ENCODE peak calls at places on chromosome 15, in six cellular contexts. One of them, this sample, is unnamed.

GRCh38 chr15:99050328-99050980 is 42.9 kb upstream of the PGPEP1L start:
- DNase-seq in SK-MEL-5: no peak
- DNase-seq in stimulated activated CD8-positive, alpha-beta memory T cell treated with anti-CD3 and anti-CD28 coated beads, Interleukin-7, amount 100 ng/mL, for 4 hours: no peak
- DNase-seq in dermis blood vessel endothelial cell: no peak
- DNase-seq in colonic mucosa: peak; percentile 2
- DNase-seq in T follicular helper cell: no peak
- DNase-seq in this sample: no peak

GRCh38 chr15:31326729-31327673 is at the start of gene KLF13:
- DNase-seq in SK-MEL-5: peak; percentile 50
- DNase-seq in stimulated activated CD8-positive, alpha-beta memory T cell treated with anti-CD3 and anti-CD28 coated beads, Interleukin-7, amount 100 ng/mL, for 4 hours: peak; percentile 45
- DNase-seq in dermis blood vessel endothelial cell: peak; percentile 72
- DNase-seq in colonic mucosa: peak; percentile 60
- DNase-seq in T follicular helper cell: peak; percentile 71
- DNase-seq in this sample: peak; percentile 75

GRCh38 chr15:100448481-100448880 is 80.3 kb downstream of the CERS3 start:
- DNase-seq in SK-MEL-5: no peak
- DNase-seq in stimulated activated CD8-positive, alpha-beta memory T cell treated with anti-CD3 and anti-CD28 coated beads, Interleukin-7, amount 100 ng/mL, for 4 hours: no peak
- DNase-seq in dermis blood vessel endothelial cell: no peak
- DNase-seq in colonic mucosa: no peak
- DNase-seq in T follicular helper cell: no peak
- DNase-seq in this sample: no peak

GRCh38 chr15:98868564-98868963 is 139.0 kb downstream of the PGPEP1L start:
- DNase-seq in SK-MEL-5: no peak
- DNase-seq in stimulated activated CD8-positive, alpha-beta memory T cell treated with anti-CD3 and anti-CD28 coated beads, Interleukin-7, amount 100 ng/mL, for 4 hours: no peak
- DNase-seq in dermis blood vessel endothelial cell: no peak
- DNase-seq in colonic mucosa: no peak
- DNase-seq in T follicular helper cell: no peak
- DNase-seq in this sample: no peak

GRCh38 chr15:96410175-96411055 is 79.9 kb downstream of the NR2F2 start:
- DNase-seq in SK-MEL-5: no peak
- DNase-seq in stimulated activated CD8-positive, alpha-beta memory T cell treated with anti-CD3 and anti-CD28 coated beads, Interleukin-7, amount 100 ng/mL, for 4 hours: no peak
- DNase-seq in dermis blood vessel endothelial cell: no peak
- DNase-seq in colonic mucosa: no peak
- DNase-seq in T follicular helper cell: no peak
- DNase-seq in this sample: no peak

GRCh38 chr15:57156210-57156887 is 220.0 kb upstream of the CGNL1 start:
- DNase-seq in SK-MEL-5: no peak
- DNase-seq in stimulated activated CD8-positive, alpha-beta memory T cell treated with anti-CD3 and anti-CD28 coated beads, Interleukin-7, amount 100 ng/mL, for 4 hours: no peak
- DNase-seq in dermis blood vessel endothelial cell: no peak
- DNase-seq in colonic mucosa: no peak
- DNase-seq in T follicular helper cell: no peak
- DNase-seq in this sample: peak; percentile 79

GRCh38 chr15:65528461-65529060 is 1.7 kb upstream of the HACD3 start:
- DNase-seq in SK-MEL-5: no peak
- DNase-seq in stimulated activated CD8-positive, alpha-beta memory T cell treated with anti-CD3 and anti-CD28 coated beads, Interleukin-7, amount 100 ng/mL, for 4 hours: no peak
- DNase-seq in dermis blood vessel endothelial cell: no peak
- DNase-seq in colonic mucosa: no peak
- DNase-seq in T follicular helper cell: no peak
- DNase-seq in this sample: no peak

GRCh38 chr15:40105517-40106202 is 3.0 kb downstream of the BMF start:
- DNase-seq in SK-MEL-5: no peak
- DNase-seq in stimulated activated CD8-positive, alpha-beta memory T cell treated with anti-CD3 and anti-CD28 coated beads, Interleukin-7, amount 100 ng/mL, for 4 hours: peak; percentile 27
- DNase-seq in dermis blood vessel endothelial cell: no peak
- DNase-seq in colonic mucosa: no peak
- DNase-seq in T follicular helper cell: no peak
- DNase-seq in this sample: no peak

GRCh38 chr15:91420689-91421088 is 320.6 kb downstream of the SV2B start:
- DNase-seq in SK-MEL-5: no peak
- DNase-seq in stimulated activated CD8-positive, alpha-beta memory T cell treated with anti-CD3 and anti-CD28 coated beads, Interleukin-7, amount 100 ng/mL, for 4 hours: no peak
- DNase-seq in dermis blood vessel endothelial cell: no peak
- DNase-seq in colonic mucosa: no peak
- DNase-seq in T follicular helper cell: no peak
- DNase-seq in this sample: no peak

GRCh38 chr15:69891070-69891491 is 206.6 kb downstream of the TLE3 start:
- DNase-seq in SK-MEL-5: no peak
- DNase-seq in stimulated activated CD8-positive, alpha-beta memory T cell treated with anti-CD3 and anti-CD28 coated beads, Interleukin-7, amount 100 ng/mL, for 4 hours: no peak
- DNase-seq in dermis blood vessel endothelial cell: no peak
- DNase-seq in colonic mucosa: no peak
- DNase-seq in T follicular helper cell: no peak
- DNase-seq in this sample: peak; percentile 56

GRCh38 chr15:43901485-43901884 is 74.7 kb downstream of the WDR76 start:
- DNase-seq in SK-MEL-5: no peak
- DNase-seq in stimulated activated CD8-positive, alpha-beta memory T cell treated with anti-CD3 and anti-CD28 coated beads, Interleukin-7, amount 100 ng/mL, for 4 hours: no peak
- DNase-seq in dermis blood vessel endothelial cell: no peak
- DNase-seq in colonic mucosa: no peak
- DNase-seq in T follicular helper cell: no peak
- DNase-seq in this sample: no peak

GRCh38 chr15:91572110-91572509 is 281.4 kb upstream of the SLCO3A1 start:
- DNase-seq in SK-MEL-5: peak; percentile 51
- DNase-seq in stimulated activated CD8-positive, alpha-beta memory T cell treated with anti-CD3 and anti-CD28 coated beads, Interleukin-7, amount 100 ng/mL, for 4 hours: no peak
- DNase-seq in dermis blood vessel endothelial cell: no peak
- DNase-seq in colonic mucosa: no peak
- DNase-seq in T follicular helper cell: no peak
- DNase-seq in this sample: no peak

GRCh38 chr15:40845511-40846284 is 1.9 kb downstream of the SPINT1 start:
- DNase-seq in SK-MEL-5: no peak
- DNase-seq in stimulated activated CD8-positive, alpha-beta memory T cell treated with anti-CD3 and anti-CD28 coated beads, Interleukin-7, amount 100 ng/mL, for 4 hours: no peak
- DNase-seq in dermis blood vessel endothelial cell: no peak
- DNase-seq in colonic mucosa: peak; percentile 91
- DNase-seq in T follicular helper cell: no peak
- DNase-seq in this sample: no peak

GRCh38 chr15:58038426-58039106 is 26.9 kb downstream of the ALDH1A2 start:
- DNase-seq in SK-MEL-5: no peak
- DNase-seq in stimulated activated CD8-positive, alpha-beta memory T cell treated with anti-CD3 and anti-CD28 coated beads, Interleukin-7, amount 100 ng/mL, for 4 hours: no peak
- DNase-seq in dermis blood vessel endothelial cell: peak; percentile 41
- DNase-seq in colonic mucosa: peak; percentile 58
- DNase-seq in T follicular helper cell: no peak
- DNase-seq in this sample: no peak

GRCh38 chr15:36428102-36428845 is 151.2 kb upstream of the CDIN1 start:
- DNase-seq in SK-MEL-5: no peak
- DNase-seq in stimulated activated CD8-positive, alpha-beta memory T cell treated with anti-CD3 and anti-CD28 coated beads, Interleukin-7, amount 100 ng/mL, for 4 hours: no peak
- DNase-seq in dermis blood vessel endothelial cell: peak; percentile 94
- DNase-seq in colonic mucosa: no peak
- DNase-seq in T follicular helper cell: no peak
- DNase-seq in this sample: no peak

GRCh38 chr15:31367021-31367729 is 40.5 kb downstream of the KLF13 start:
- DNase-seq in SK-MEL-5: no peak
- DNase-seq in stimulated activated CD8-positive, alpha-beta memory T cell treated with anti-CD3 and anti-CD28 coated beads, Interleukin-7, amount 100 ng/mL, for 4 hours: no peak
- DNase-seq in dermis blood vessel endothelial cell: no peak
- DNase-seq in colonic mucosa: no peak
- DNase-seq in T follicular helper cell: no peak
- DNase-seq in this sample: no peak

GRCh38 chr15:86634146-86634545 is 554.5 kb downstream of the AGBL1 start:
- DNase-seq in SK-MEL-5: no peak
- DNase-seq in stimulated activated CD8-positive, alpha-beta memory T cell treated with anti-CD3 and anti-CD28 coated beads, Interleukin-7, amount 100 ng/mL, for 4 hours: no peak
- DNase-seq in dermis blood vessel endothelial cell: no peak
- DNase-seq in colonic mucosa: no peak
- DNase-seq in T follicular helper cell: no peak
- DNase-seq in this sample: no peak

GRCh38 chr15:79450648-79451047 is 18.5 kb downstream of the MINAR1 start:
- DNase-seq in SK-MEL-5: peak; percentile 53
- DNase-seq in stimulated activated CD8-positive, alpha-beta memory T cell treated with anti-CD3 and anti-CD28 coated beads, Interleukin-7, amount 100 ng/mL, for 4 hours: no peak
- DNase-seq in dermis blood vessel endothelial cell: no peak
- DNase-seq in colonic mucosa: no peak
- DNase-seq in T follicular helper cell: no peak
- DNase-seq in this sample: no peak

GRCh38 chr15:100553468-100553867 is 24.7 kb upstream of the CERS3 start:
- DNase-seq in SK-MEL-5: no peak
- DNase-seq in stimulated activated CD8-positive, alpha-beta memory T cell treated with anti-CD3 and anti-CD28 coated beads, Interleukin-7, amount 100 ng/mL, for 4 hours: no peak
- DNase-seq in dermis blood vessel endothelial cell: no peak
- DNase-seq in colonic mucosa: no peak
- DNase-seq in T follicular helper cell: no peak
- DNase-seq in this sample: no peak

GRCh38 chr15:26805470-26805869 is 32.6 kb upstream of the GABRB3 start:
- DNase-seq in SK-MEL-5: no peak
- DNase-seq in stimulated activated CD8-positive, alpha-beta memory T cell treated with anti-CD3 and anti-CD28 coated beads, Interleukin-7, amount 100 ng/mL, for 4 hours: no peak
- DNase-seq in dermis blood vessel endothelial cell: no peak
- DNase-seq in colonic mucosa: no peak
- DNase-seq in T follicular helper cell: no peak
- DNase-seq in this sample: no peak

GRCh38 chr15:90174140-90174891 is 26.8 kb upstream of the SEMA4B start:
- DNase-seq in SK-MEL-5: peak; percentile 74
- DNase-seq in stimulated activated CD8-positive, alpha-beta memory T cell treated with anti-CD3 and anti-CD28 coated beads, Interleukin-7, amount 100 ng/mL, for 4 hours: no peak
- DNase-seq in dermis blood vessel endothelial cell: peak; percentile 40
- DNase-seq in colonic mucosa: peak; percentile 61
- DNase-seq in T follicular helper cell: no peak
- DNase-seq in this sample: peak; percentile 94

GRCh38 chr15:65611888-65612615 is 1.1 kb upstream of the INTS14 start:
- DNase-seq in SK-MEL-5: no peak
- DNase-seq in stimulated activated CD8-positive, alpha-beta memory T cell treated with anti-CD3 and anti-CD28 coated beads, Interleukin-7, amount 100 ng/mL, for 4 hours: no peak
- DNase-seq in dermis blood vessel endothelial cell: peak; percentile 25
- DNase-seq in colonic mucosa: no peak
- DNase-seq in T follicular helper cell: no peak
- DNase-seq in this sample: no peak

GRCh38 chr15:54841906-54842305 is 354.8 kb downstream of the RSL24D1 start:
- DNase-seq in SK-MEL-5: no peak
- DNase-seq in stimulated activated CD8-positive, alpha-beta memory T cell treated with anti-CD3 and anti-CD28 coated beads, Interleukin-7, amount 100 ng/mL, for 4 hours: no peak
- DNase-seq in dermis blood vessel endothelial cell: no peak
- DNase-seq in colonic mucosa: no peak
- DNase-seq in T follicular helper cell: no peak
- DNase-seq in this sample: no peak

GRCh38 chr15:44489464-44489863 is 47.5 kb upstream of the EIF3J start:
- DNase-seq in SK-MEL-5: no peak
- DNase-seq in stimulated activated CD8-positive, alpha-beta memory T cell treated with anti-CD3 and anti-CD28 coated beads, Interleukin-7, amount 100 ng/mL, for 4 hours: no peak
- DNase-seq in dermis blood vessel endothelial cell: peak; percentile 75
- DNase-seq in colonic mucosa: no peak
- DNase-seq in T follicular helper cell: no peak
- DNase-seq in this sample: no peak

GRCh38 chr15:84821501-84822021 is 4.4 kb downstream of the ALPK3 start:
- DNase-seq in SK-MEL-5: peak; percentile 47
- DNase-seq in stimulated activated CD8-positive, alpha-beta memory T cell treated with anti-CD3 and anti-CD28 coated beads, Interleukin-7, amount 100 ng/mL, for 4 hours: no peak
- DNase-seq in dermis blood vessel endothelial cell: peak; percentile 49
- DNase-seq in colonic mucosa: no peak
- DNase-seq in T follicular helper cell: no peak
- DNase-seq in this sample: no peak

GRCh38 chr15:81475471-81475870 is 101.5 kb upstream of the TMC3 start:
- DNase-seq in SK-MEL-5: no peak
- DNase-seq in stimulated activated CD8-positive, alpha-beta memory T cell treated with anti-CD3 and anti-CD28 coated beads, Interleukin-7, amount 100 ng/mL, for 4 hours: no peak
- DNase-seq in dermis blood vessel endothelial cell: no peak
- DNase-seq in colonic mucosa: no peak
- DNase-seq in T follicular helper cell: no peak
- DNase-seq in this sample: no peak

GRCh38 chr15:29854413-29854812 is 32.1 kb upstream of the TJP1 start:
- DNase-seq in SK-MEL-5: peak; percentile 22
- DNase-seq in stimulated activated CD8-positive, alpha-beta memory T cell treated with anti-CD3 and anti-CD28 coated beads, Interleukin-7, amount 100 ng/mL, for 4 hours: no peak
- DNase-seq in dermis blood vessel endothelial cell: no peak
- DNase-seq in colonic mucosa: no peak
- DNase-seq in T follicular helper cell: no peak
- DNase-seq in this sample: no peak

GRCh38 chr15:29105151-29105785 is 164.4 kb downstream of the NSMCE3 start:
- DNase-seq in SK-MEL-5: no peak
- DNase-seq in stimulated activated CD8-positive, alpha-beta memory T cell treated with anti-CD3 and anti-CD28 coated beads, Interleukin-7, amount 100 ng/mL, for 4 hours: no peak
- DNase-seq in dermis blood vessel endothelial cell: no peak
- DNase-seq in colonic mucosa: no peak
- DNase-seq in T follicular helper cell: no peak
- DNase-seq in this sample: no peak

GRCh38 chr15:66238318-66238717 is 15.2 kb downstream of the MEGF11 start:
- DNase-seq in SK-MEL-5: no peak
- DNase-seq in stimulated activated CD8-positive, alpha-beta memory T cell treated with anti-CD3 and anti-CD28 coated beads, Interleukin-7, amount 100 ng/mL, for 4 hours: no peak
- DNase-seq in dermis blood vessel endothelial cell: no peak
- DNase-seq in colonic mucosa: no peak
- DNase-seq in T follicular helper cell: no peak
- DNase-seq in this sample: no peak

GRCh38 chr15:27480141-27480530 is 509.2 kb downstream of the GABRG3 start:
- DNase-seq in SK-MEL-5: no peak
- DNase-seq in stimulated activated CD8-positive, alpha-beta memory T cell treated with anti-CD3 and anti-CD28 coated beads, Interleukin-7, amount 100 ng/mL, for 4 hours: no peak
- DNase-seq in dermis blood vessel endothelial cell: no peak
- DNase-seq in colonic mucosa: no peak
- DNase-seq in T follicular helper cell: no peak
- DNase-seq in this sample: no peak

GRCh38 chr15:65525622-65526021 is 4.6 kb upstream of the HACD3 start:
- DNase-seq in SK-MEL-5: no peak
- DNase-seq in stimulated activated CD8-positive, alpha-beta memory T cell treated with anti-CD3 and anti-CD28 coated beads, Interleukin-7, amount 100 ng/mL, for 4 hours: no peak
- DNase-seq in dermis blood vessel endothelial cell: peak; percentile 74
- DNase-seq in colonic mucosa: no peak
- DNase-seq in T follicular helper cell: no peak
- DNase-seq in this sample: no peak

GRCh38 chr15:71116366-71116765 is 1.1 kb downstream of the THSD4 start:
- DNase-seq in SK-MEL-5: no peak
- DNase-seq in stimulated activated CD8-positive, alpha-beta memory T cell treated with anti-CD3 and anti-CD28 coated beads, Interleukin-7, amount 100 ng/mL, for 4 hours: no peak
- DNase-seq in dermis blood vessel endothelial cell: no peak
- DNase-seq in colonic mucosa: peak; percentile 60
- DNase-seq in T follicular helper cell: no peak
- DNase-seq in this sample: no peak

GRCh38 chr15:44659041-44659440 is 4.4 kb downstream of the SPG11 start:
- DNase-seq in SK-MEL-5: no peak
- DNase-seq in stimulated activated CD8-positive, alpha-beta memory T cell treated with anti-CD3 and anti-CD28 coated beads, Interleukin-7, amount 100 ng/mL, for 4 hours: no peak
- DNase-seq in dermis blood vessel endothelial cell: no peak
- DNase-seq in colonic mucosa: no peak
- DNase-seq in T follicular helper cell: no peak
- DNase-seq in this sample: no peak

GRCh38 chr15:48307586-48307985 is 23.6 kb upstream of the DUT start:
- DNase-seq in SK-MEL-5: no peak
- DNase-seq in stimulated activated CD8-positive, alpha-beta memory T cell treated with anti-CD3 and anti-CD28 coated beads, Interleukin-7, amount 100 ng/mL, for 4 hours: no peak
- DNase-seq in dermis blood vessel endothelial cell: no peak
- DNase-seq in colonic mucosa: no peak
- DNase-seq in T follicular helper cell: no peak
- DNase-seq in this sample: no peak

GRCh38 chr15:23855947-23856346 is 168.8 kb upstream of the NDN start:
- DNase-seq in SK-MEL-5: no peak
- DNase-seq in stimulated activated CD8-positive, alpha-beta memory T cell treated with anti-CD3 and anti-CD28 coated beads, Interleukin-7, amount 100 ng/mL, for 4 hours: no peak
- DNase-seq in dermis blood vessel endothelial cell: no peak
- DNase-seq in colonic mucosa: no peak
- DNase-seq in T follicular helper cell: no peak
- DNase-seq in this sample: no peak

GRCh38 chr15:74727727-74728126 is 2.4 kb upstream of the CYP1A1 start:
- DNase-seq in SK-MEL-5: no peak
- DNase-seq in stimulated activated CD8-positive, alpha-beta memory T cell treated with anti-CD3 and anti-CD28 coated beads, Interleukin-7, amount 100 ng/mL, for 4 hours: no peak
- DNase-seq in dermis blood vessel endothelial cell: no peak
- DNase-seq in colonic mucosa: no peak
- DNase-seq in T follicular helper cell: no peak
- DNase-seq in this sample: no peak

GRCh38 chr15:85412956-85413854 is 32.8 kb downstream of the AKAP13 start:
- DNase-seq in SK-MEL-5: peak; percentile 94
- DNase-seq in stimulated activated CD8-positive, alpha-beta memory T cell treated with anti-CD3 and anti-CD28 coated beads, Interleukin-7, amount 100 ng/mL, for 4 hours: peak; percentile 76
- DNase-seq in dermis blood vessel endothelial cell: peak; percentile 99
- DNase-seq in colonic mucosa: peak; percentile 73
- DNase-seq in T follicular helper cell: peak; percentile 61
- DNase-seq in this sample: peak; percentile 54

GRCh38 chr15:58793862-58794261 is 22.8 kb downstream of the MINDY2 start:
- DNase-seq in SK-MEL-5: no peak
- DNase-seq in stimulated activated CD8-positive, alpha-beta memory T cell treated with anti-CD3 and anti-CD28 coated beads, Interleukin-7, amount 100 ng/mL, for 4 hours: no peak
- DNase-seq in dermis blood vessel endothelial cell: no peak
- DNase-seq in colonic mucosa: no peak
- DNase-seq in T follicular helper cell: no peak
- DNase-seq in this sample: no peak

This sample was measured in Ammon's horn.